ENCODE peak calls at places on chromosome 10, in nine cellular contexts. One of them, this sample, is unnamed.

GRCh38 chr10:113100299-113100680 is 150.2 kb downstream of the TCF7L2 start:
- DNase-seq in CD8-positive, alpha-beta T cell: no peak
- DNase-seq in pancreas: no peak
- DNase-seq in coronary artery: no peak
- DNase-seq in kidney: no peak
- DNase-seq in thoracic aorta: no peak
- DNase-seq in astrocyte of the spinal cord: no peak
- DNase-seq in fibroblast of the aortic adventitia: no peak
- DNase-seq in cardiac fibroblast: no peak
- DNase-seq in this sample: no peak

GRCh38 chr10:59905735-59906416 is 480 bp downstream of the CCDC6 start:
- DNase-seq in coronary artery: no peak
- DNase-seq in thoracic aorta: no peak
- DNase-seq in kidney: peak
- DNase-seq in pancreas: no peak
- DNase-seq in astrocyte of the spinal cord: no peak
- DNase-seq in cardiac fibroblast: no peak
- DNase-seq in CD8-positive, alpha-beta T cell: no peak
- DNase-seq in fibroblast of the aortic adventitia: no peak
- DNase-seq in this sample: no peak

GRCh38 chr10:68001539-68001938 is 73.5 kb downstream of the HERC4 start:
- DNase-seq in coronary artery: no peak
- DNase-seq in astrocyte of the spinal cord: no peak
- DNase-seq in kidney: no peak
- DNase-seq in pancreas: no peak
- DNase-seq in thoracic aorta: no peak
- DNase-seq in CD8-positive, alpha-beta T cell: no peak
- DNase-seq in fibroblast of the aortic adventitia: no peak
- DNase-seq in cardiac fibroblast: no peak
- DNase-seq in this sample: no peak

GRCh38 chr10:127524869-127525268 is 24.2 kb upstream of the NPS start:
- DNase-seq in kidney: no peak
- DNase-seq in fibroblast of the aortic adventitia: no peak
- DNase-seq in cardiac fibroblast: no peak
- DNase-seq in CD8-positive, alpha-beta T cell: no peak
- DNase-seq in astrocyte of the spinal cord: no peak
- DNase-seq in coronary artery: no peak
- DNase-seq in thoracic aorta: no peak
- DNase-seq in pancreas: no peak
- DNase-seq in this sample: no peak

GRCh38 chr10:96831867-96832720 is at the start of gene LCOR:
- DNase-seq in pancreas: peak
- DNase-seq in kidney: peak
- DNase-seq in CD8-positive, alpha-beta T cell: peak
- DNase-seq in coronary artery: peak
- DNase-seq in cardiac fibroblast: peak
- DNase-seq in thoracic aorta: peak
- DNase-seq in astrocyte of the spinal cord: peak
- DNase-seq in fibroblast of the aortic adventitia: peak
- DNase-seq in this sample: peak

GRCh38 chr10:117284726-117285494 is 44.0 kb downstream of the SLC18A2 start:
- DNase-seq in cardiac fibroblast: no peak
- DNase-seq in CD8-positive, alpha-beta T cell: no peak
- DNase-seq in pancreas: no peak
- DNase-seq in astrocyte of the spinal cord: no peak
- DNase-seq in coronary artery: no peak
- DNase-seq in thoracic aorta: no peak
- DNase-seq in kidney: no peak
- DNase-seq in fibroblast of the aortic adventitia: no peak
- DNase-seq in this sample: no peak

GRCh38 chr10:78229950-78230675 is 196.4 kb downstream of the RPS24 start:
- DNase-seq in coronary artery: no peak
- DNase-seq in astrocyte of the spinal cord: no peak
- DNase-seq in cardiac fibroblast: no peak
- DNase-seq in thoracic aorta: no peak
- DNase-seq in CD8-positive, alpha-beta T cell: no peak
- DNase-seq in fibroblast of the aortic adventitia: no peak
- DNase-seq in pancreas: no peak
- DNase-seq in kidney: no peak
- DNase-seq in this sample: no peak

GRCh38 chr10:19788075-19788686 is 28.1 kb upstream of the PLXDC2 start:
- DNase-seq in cardiac fibroblast: peak
- DNase-seq in kidney: no peak
- DNase-seq in CD8-positive, alpha-beta T cell: no peak
- DNase-seq in pancreas: no peak
- DNase-seq in thoracic aorta: no peak
- DNase-seq in fibroblast of the aortic adventitia: peak
- DNase-seq in coronary artery: no peak
- DNase-seq in astrocyte of the spinal cord: peak
- DNase-seq in this sample: no peak

GRCh38 chr10:50421026-50421719 is 169.9 kb upstream of the ASAH2 start:
- DNase-seq in thoracic aorta: no peak
- DNase-seq in CD8-positive, alpha-beta T cell: no peak
- DNase-seq in fibroblast of the aortic adventitia: no peak
- DNase-seq in astrocyte of the spinal cord: no peak
- DNase-seq in coronary artery: no peak
- DNase-seq in cardiac fibroblast: peak
- DNase-seq in kidney: no peak
- DNase-seq in pancreas: no peak
- DNase-seq in this sample: no peak

GRCh38 chr10:124745678-124746077 is 1.5 kb upstream of the FAM53B start:
- DNase-seq in CD8-positive, alpha-beta T cell: no peak
- DNase-seq in pancreas: no peak
- DNase-seq in kidney: no peak
- DNase-seq in thoracic aorta: no peak
- DNase-seq in cardiac fibroblast: peak
- DNase-seq in astrocyte of the spinal cord: peak
- DNase-seq in coronary artery: no peak
- DNase-seq in fibroblast of the aortic adventitia: peak
- DNase-seq in this sample: no peak

GRCh38 chr10:6270951-6271350 is 68.2 kb downstream of the PFKFB3 start:
- DNase-seq in astrocyte of the spinal cord: no peak
- DNase-seq in fibroblast of the aortic adventitia: no peak
- DNase-seq in CD8-positive, alpha-beta T cell: no peak
- DNase-seq in cardiac fibroblast: no peak
- DNase-seq in thoracic aorta: no peak
- DNase-seq in pancreas: no peak
- DNase-seq in kidney: no peak
- DNase-seq in coronary artery: no peak
- DNase-seq in this sample: no peak

GRCh38 chr10:114987995-114988394 is 50.0 kb downstream of the TRUB1 start:
- DNase-seq in kidney: no peak
- DNase-seq in fibroblast of the aortic adventitia: peak
- DNase-seq in thoracic aorta: no peak
- DNase-seq in CD8-positive, alpha-beta T cell: no peak
- DNase-seq in pancreas: no peak
- DNase-seq in astrocyte of the spinal cord: peak
- DNase-seq in cardiac fibroblast: peak
- DNase-seq in coronary artery: no peak
- DNase-seq in this sample: no peak

GRCh38 chr10:122301811-122302115 is 30.7 kb downstream of the BTBD16 start:
- DNase-seq in kidney: no peak
- DNase-seq in coronary artery: peak
- DNase-seq in thoracic aorta: no peak
- DNase-seq in pancreas: no peak
- DNase-seq in astrocyte of the spinal cord: no peak
- DNase-seq in fibroblast of the aortic adventitia: no peak
- DNase-seq in cardiac fibroblast: no peak
- DNase-seq in CD8-positive, alpha-beta T cell: no peak
- DNase-seq in this sample: no peak

GRCh38 chr10:6409982-6410694 is 169.9 kb downstream of the PRKCQ start:
- DNase-seq in CD8-positive, alpha-beta T cell: peak
- DNase-seq in pancreas: no peak
- DNase-seq in fibroblast of the aortic adventitia: peak
- DNase-seq in coronary artery: peak
- DNase-seq in kidney: no peak
- DNase-seq in astrocyte of the spinal cord: peak
- DNase-seq in thoracic aorta: no peak
- DNase-seq in cardiac fibroblast: peak
- DNase-seq in this sample: no peak

GRCh38 chr10:72661436-72661835 is 30.5 kb upstream of the MCU start:
- DNase-seq in CD8-positive, alpha-beta T cell: no peak
- DNase-seq in coronary artery: no peak
- DNase-seq in astrocyte of the spinal cord: no peak
- DNase-seq in cardiac fibroblast: no peak
- DNase-seq in fibroblast of the aortic adventitia: no peak
- DNase-seq in thoracic aorta: no peak
- DNase-seq in pancreas: no peak
- DNase-seq in kidney: no peak
- DNase-seq in this sample: no peak

GRCh38 chr10:111974325-111974724 is 209.2 kb downstream of the GPAM start:
- DNase-seq in cardiac fibroblast: no peak
- DNase-seq in CD8-positive, alpha-beta T cell: no peak
- DNase-seq in pancreas: no peak
- DNase-seq in astrocyte of the spinal cord: no peak
- DNase-seq in kidney: no peak
- DNase-seq in fibroblast of the aortic adventitia: no peak
- DNase-seq in thoracic aorta: no peak
- DNase-seq in coronary artery: no peak
- DNase-seq in this sample: no peak

GRCh38 chr10:43401627-43402026 is 7.4 kb downstream of the HNRNPF start:
- DNase-seq in thoracic aorta: no peak
- DNase-seq in kidney: no peak
- DNase-seq in pancreas: no peak
- DNase-seq in fibroblast of the aortic adventitia: no peak
- DNase-seq in astrocyte of the spinal cord: no peak
- DNase-seq in CD8-positive, alpha-beta T cell: no peak
- DNase-seq in cardiac fibroblast: no peak
- DNase-seq in coronary artery: peak
- DNase-seq in this sample: no peak

DNA sequence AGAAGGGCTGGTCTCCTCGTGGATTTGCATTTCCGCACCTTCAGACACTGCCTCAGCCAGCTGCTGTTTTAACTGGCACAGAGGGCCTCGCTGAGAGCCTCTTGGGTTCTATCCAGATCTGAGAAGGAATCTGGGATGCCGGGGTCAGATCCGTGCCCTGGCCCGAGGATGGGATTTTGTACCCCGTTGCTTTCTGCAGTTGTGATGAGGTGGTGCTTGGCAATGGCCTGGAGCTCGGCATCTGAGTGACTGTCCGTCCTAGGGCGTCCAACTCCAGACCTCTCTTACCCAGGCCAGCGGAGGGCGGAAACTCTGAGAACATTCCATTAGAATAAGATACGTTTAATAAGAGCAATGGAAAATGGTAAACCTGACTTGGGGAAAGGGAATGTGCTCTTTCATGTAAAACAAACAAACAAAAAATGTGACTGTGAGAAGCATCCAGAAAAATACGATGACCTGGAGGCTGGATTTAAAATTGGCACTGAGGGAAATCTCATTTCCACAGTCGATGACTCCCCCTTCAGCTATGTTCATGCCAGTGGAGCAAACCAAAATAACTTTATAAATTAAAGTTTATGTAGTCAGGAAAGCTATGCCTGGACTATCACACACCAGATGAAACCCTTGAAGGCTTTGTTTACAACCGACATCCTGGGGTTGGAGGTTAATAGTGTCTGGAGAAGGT is 39.6 kb downstream of the GRK5 start:
- DNase-seq in fibroblast of the aortic adventitia: peak
- DNase-seq in CD8-positive, alpha-beta T cell: no peak
- DNase-seq in thoracic aorta: peak
- DNase-seq in coronary artery: peak
- DNase-seq in astrocyte of the spinal cord: peak
- DNase-seq in cardiac fibroblast: peak
- DNase-seq in pancreas: no peak
- DNase-seq in kidney: no peak
- DNase-seq in this sample: no peak
- TF ChIP-seq CTCF in fibroblast of the aortic adventitia: no peak
- TF ChIP-seq CTCF in CD8-positive, alpha-beta T cell: no peak
- TF ChIP-seq CTCF in thoracic aorta: no peak
- TF ChIP-seq CTCF in coronary artery: no peak
- TF ChIP-seq CTCF in astrocyte of the spinal cord: no peak
- TF ChIP-seq CTCF in cardiac fibroblast: no peak
- TF ChIP-seq CTCF in pancreas: no peak
- TF ChIP-seq CTCF in kidney: no peak
- TF ChIP-seq CTCF in this sample: no peak

DNA sequence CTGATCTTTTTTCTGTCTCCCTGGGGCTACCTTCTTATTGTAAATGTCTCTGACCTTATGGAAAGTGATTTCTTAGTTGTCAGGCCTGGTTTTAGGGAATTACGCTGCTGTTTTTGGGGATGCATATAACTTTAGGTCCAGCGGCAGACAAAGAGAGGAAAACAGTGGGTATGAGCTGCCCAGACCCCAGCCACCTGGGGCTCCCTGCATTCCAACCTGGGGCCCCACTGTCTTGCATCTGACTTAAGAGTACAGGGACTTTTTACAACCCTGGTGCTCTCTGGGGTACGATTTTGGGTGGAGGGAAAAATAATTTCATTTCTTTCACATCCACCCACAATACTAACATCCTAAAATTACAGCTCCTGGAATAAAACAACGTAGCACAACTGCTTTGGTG is 119.4 kb downstream of the PRPF18 start:
- DNase-seq in fibroblast of the aortic adventitia: no peak
- DNase-seq in coronary artery: no peak
- DNase-seq in thoracic aorta: no peak
- DNase-seq in pancreas: no peak
- DNase-seq in astrocyte of the spinal cord: no peak
- DNase-seq in CD8-positive, alpha-beta T cell: no peak
- DNase-seq in kidney: no peak
- DNase-seq in cardiac fibroblast: no peak
- DNase-seq in this sample: no peak
- H3K4me3 ChIP-seq in fibroblast of the aortic adventitia: peak
- H3K4me3 ChIP-seq in coronary artery: peak
- H3K4me3 ChIP-seq in thoracic aorta: no peak
- H3K4me3 ChIP-seq in pancreas: peak
- H3K4me3 ChIP-seq in astrocyte of the spinal cord: peak
- H3K4me3 ChIP-seq in CD8-positive, alpha-beta T cell: no peak
- H3K4me3 ChIP-seq in kidney: peak
- H3K4me3 ChIP-seq in cardiac fibroblast: peak
- H3K4me3 ChIP-seq in this sample: peak

GRCh38 chr10:63866747-63867140 is 345.5 kb downstream of the REEP3 start:
- DNase-seq in astrocyte of the spinal cord: no peak
- DNase-seq in kidney: no peak
- DNase-seq in pancreas: no peak
- DNase-seq in cardiac fibroblast: peak
- DNase-seq in CD8-positive, alpha-beta T cell: no peak
- DNase-seq in fibroblast of the aortic adventitia: peak
- DNase-seq in thoracic aorta: no peak
- DNase-seq in coronary artery: no peak
- DNase-seq in this sample: no peak
- TF ChIP-seq CTCF in astrocyte of the spinal cord: no peak
- TF ChIP-seq CTCF in kidney: peak
- TF ChIP-seq CTCF in pancreas: no peak
- TF ChIP-seq CTCF in cardiac fibroblast: peak
- TF ChIP-seq CTCF in CD8-positive, alpha-beta T cell: peak
- TF ChIP-seq CTCF in fibroblast of the aortic adventitia: no peak
- TF ChIP-seq CTCF in thoracic aorta: no peak
- TF ChIP-seq CTCF in coronary artery: no peak
- TF ChIP-seq CTCF in this sample: no peak

DNA sequence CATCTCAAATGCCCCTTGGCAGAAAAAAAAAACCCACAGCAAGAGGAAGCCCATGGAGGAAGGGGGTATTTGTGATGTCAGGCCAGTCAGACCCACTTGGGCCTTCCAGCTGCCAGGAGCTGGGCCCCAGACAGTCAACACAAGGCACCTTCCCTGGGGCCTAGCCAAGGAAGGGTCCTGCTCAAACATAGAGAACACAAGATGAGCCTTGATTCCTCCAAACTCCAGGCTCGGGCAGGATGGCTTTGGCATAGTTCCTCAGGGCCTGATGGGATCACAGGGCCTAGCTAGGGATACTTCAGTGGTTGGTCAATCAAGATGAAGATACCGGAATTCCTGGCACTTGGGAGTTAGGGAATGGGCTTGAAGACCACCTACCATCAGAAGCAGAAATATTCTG is 30.8 kb downstream of the DPCD start:
- DNase-seq in fibroblast of the aortic adventitia: no peak
- DNase-seq in kidney: no peak
- DNase-seq in CD8-positive, alpha-beta T cell: no peak
- DNase-seq in pancreas: no peak
- DNase-seq in astrocyte of the spinal cord: no peak
- DNase-seq in thoracic aorta: no peak
- DNase-seq in cardiac fibroblast: no peak
- DNase-seq in coronary artery: peak
- DNase-seq in this sample: peak
- H3K4me3 ChIP-seq in fibroblast of the aortic adventitia: no peak
- H3K4me3 ChIP-seq in kidney: no peak
- H3K4me3 ChIP-seq in CD8-positive, alpha-beta T cell: no peak
- H3K4me3 ChIP-seq in pancreas: no peak
- H3K4me3 ChIP-seq in astrocyte of the spinal cord: no peak
- H3K4me3 ChIP-seq in thoracic aorta: no peak
- H3K4me3 ChIP-seq in cardiac fibroblast: no peak
- H3K4me3 ChIP-seq in coronary artery: no peak
- H3K4me3 ChIP-seq in this sample: no peak

This sample was measured in dorsolateral prefrontal cortex.